ENCODE peak calls at places on chromosomes 5 and 9, in eight cellular contexts. T, Q, F, Z, A, L, I and R are unnamed samples.

GRCh38 chr5:95728494-95729114 is 2.5 kb upstream of the RHOBTB3 start:
- DNase-seq in A (no peak), L (no peak), F (no peak), Q (peak; percentile 11), I (no peak), Z (no peak), T (peak; percentile 93), R (no peak)

GRCh38 chr5:96734871-96735325 is 72.7 kb downstream of the CAST start:
- DNase-seq in Z (no peak), T (no peak), L (no peak), A (no peak), Q (peak; percentile 26), I (no peak), F (no peak), R (no peak)

GRCh38 chr9:124776952-124777645 is at the start of gene OLFML2A:
- DNase-seq in I (no peak), T (peak; percentile 31), A (no peak), F (no peak), Q (no peak), Z (no peak), L (no peak), R (no peak)

GRCh38 chr9:113566011-113566711 is 102.6 kb downstream of the RGS3 start:
- DNase-seq in F (no peak), Z (no peak), Q (no peak), I (no peak), T (peak; percentile 33), A (no peak), L (peak; percentile 16), R (no peak)

GRCh38 chr5:50352390-50352789 is 88.7 kb downstream of the EMB start:
- DNase-seq in Q (no peak), L (no peak), F (no peak), Z (no peak), I (no peak), T (no peak), A (no peak), R (no peak)

GRCh38 chr5:96067902-96068614 is 106.4 kb upstream of the ELL2 start:
- DNase-seq in Q (peak; percentile 97), I (no peak), T (peak; percentile 98), Z (no peak), L (peak; percentile 78), F (no peak), A (no peak), R (no peak)

GRCh38 chr9:135463140-135463539 is 16.4 kb upstream of the PPP1R26 start:
- DNase-seq in T (peak; percentile 74), L (peak; percentile 36), A (no peak), Q (peak; percentile 81), I (no peak), F (no peak), Z (no peak), R (no peak)

GRCh38 chr9:111102793-111103474 is 64.7 kb upstream of the LPAR1 start:
- DNase-seq in Z (no peak), T (no peak), A (no peak), F (no peak), I (no peak), Q (no peak), L (peak; percentile 27), R (no peak)

GRCh38 chr5:38506302-38506701 is 50.1 kb downstream of the LIFR start:
- DNase-seq in T (no peak), I (no peak), F (no peak), Q (no peak), A (no peak), L (no peak), Z (no peak), R (no peak)

GRCh38 chr9:80086822-80087345 is 515.1 kb downstream of the TLE4 start:
- DNase-seq in A (no peak), I (no peak), Q (no peak), F (no peak), L (no peak), T (no peak), Z (no peak), R (no peak)